ENCODE peak calls at places on chromosomes 16 and 17, in four cellular contexts. R is uterus, Y is psoas muscle, T is heart left ventricle. W is an unnamed sample.

GRCh38 chr17:35460354-35460851 is 11.8 kb upstream of the SLFN13 start:
- DNase-seq in T (peak), Y (peak), R (peak), W (peak)

GRCh38 chr16:9836118-9836736 is 346.0 kb downstream of the GRIN2A start:
- DNase-seq in R (no peak), Y (no peak), T (no peak), W (no peak)

GRCh38 chr17:76700627-76701470 is 9.9 kb downstream of the MXRA7 start:
- DNase-seq in T (peak), Y (peak), R (peak), W (peak)

GRCh38 chr16:12628526-12628925 is 175.2 kb downstream of the CPPED1 start:
- DNase-seq in T (no peak), Y (no peak), R (no peak), W (no peak)

GRCh38 chr17:45433136-45433535 is 466 bp upstream of the ARHGAP27 start:
- DNase-seq in T (no peak), Y (no peak), R (no peak), W (no peak)

GRCh38 chr17:1018547-1018946 is 21.6 kb downstream of the TIMM22 start:
- DNase-seq in T (no peak), Y (no peak), R (no peak), W (no peak)

GRCh38 chr16:17476414-17477259 is 5.9 kb upstream of the XYLT1 start:
- DNase-seq in R (no peak), Y (peak), T (no peak), W (peak)

GRCh38 chr17:67082110-67082509 is 37.8 kb downstream of the CACNG1 start:
- DNase-seq in T (no peak), Y (no peak), R (no peak), W (no peak)

GRCh38 chr16:15907863-15908478 is 19.6 kb upstream of the CEP20 start:
- DNase-seq in R (no peak), Y (no peak), T (no peak), W (no peak)

DNA sequence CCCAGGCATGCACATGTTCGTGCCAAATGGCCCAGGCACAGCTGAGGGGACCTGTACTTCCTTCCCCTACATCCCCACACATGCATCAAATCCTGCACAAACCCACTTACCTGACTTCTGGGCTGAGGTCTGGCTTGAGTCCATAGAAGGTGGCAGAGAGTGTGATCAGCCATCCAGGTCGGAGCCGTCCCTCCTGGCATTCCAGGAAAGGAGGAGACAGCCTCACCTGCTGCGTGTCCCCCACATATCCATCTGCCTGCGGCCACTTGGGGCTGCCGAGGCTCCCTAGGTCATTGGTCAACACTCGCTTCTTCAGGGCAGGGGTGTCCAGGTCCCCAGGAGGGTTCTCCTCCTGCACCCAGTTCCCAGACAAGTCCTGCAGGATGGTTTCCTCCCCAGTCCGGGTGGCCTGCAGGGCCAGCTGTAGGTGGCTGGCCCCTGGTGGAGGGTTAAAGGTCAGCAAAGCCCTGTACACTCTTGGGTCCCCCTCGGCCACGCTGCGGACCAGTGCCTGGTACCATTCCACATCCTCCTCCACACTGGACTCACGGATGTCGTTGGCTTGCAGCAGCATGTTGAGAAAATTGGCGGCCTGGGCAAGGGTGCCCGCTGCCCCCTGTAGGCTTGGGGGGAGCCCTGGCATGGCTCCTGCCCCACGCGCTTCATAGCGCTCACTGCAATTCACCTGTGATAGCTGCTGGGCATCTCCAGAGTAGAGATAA is 709 bp downstream of the GPR179 start:
- DNase-seq in T (no peak), R (no peak), Y (no peak), W (no peak)
- TF ChIP-seq CTCF in T (no peak), R (no peak), Y (no peak), W (no peak)

GRCh38 chr16:46632778-46633733 is 11.9 kb upstream of the SHCBP1 start:
- DNase-seq in Y (no peak), R (no peak), T (no peak), W (no peak)
- TF ChIP-seq CTCF in Y (no peak), R (no peak), T (no peak), W (no peak)

GRCh38 chr17:29194669-29195068 is 14.5 kb upstream of the MYO18A start:
- DNase-seq in Y (no peak), T (no peak), R (no peak), W (no peak)

GRCh38 chr17:29195465-29196081 is 15.4 kb upstream of the MYO18A start:
- DNase-seq in T (no peak), R (no peak), Y (no peak), W (no peak)

GRCh38 chr17:29193146-29193545 is 12.9 kb upstream of the MYO18A start:
- DNase-seq in Y (no peak), T (no peak), R (no peak), W (no peak)

GRCh38 chr17:29197516-29198272 is 17.5 kb upstream of the MYO18A start:
- DNase-seq in R (no peak), T (no peak), Y (no peak), W (no peak)

GRCh38 chr17:29196784-29197515 is 16.8 kb upstream of the MYO18A start:
- DNase-seq in T (no peak), R (no peak), Y (no peak), W (no peak)
- TF ChIP-seq CTCF in T (no peak), R (no peak), Y (no peak), W (no peak)

DNA sequence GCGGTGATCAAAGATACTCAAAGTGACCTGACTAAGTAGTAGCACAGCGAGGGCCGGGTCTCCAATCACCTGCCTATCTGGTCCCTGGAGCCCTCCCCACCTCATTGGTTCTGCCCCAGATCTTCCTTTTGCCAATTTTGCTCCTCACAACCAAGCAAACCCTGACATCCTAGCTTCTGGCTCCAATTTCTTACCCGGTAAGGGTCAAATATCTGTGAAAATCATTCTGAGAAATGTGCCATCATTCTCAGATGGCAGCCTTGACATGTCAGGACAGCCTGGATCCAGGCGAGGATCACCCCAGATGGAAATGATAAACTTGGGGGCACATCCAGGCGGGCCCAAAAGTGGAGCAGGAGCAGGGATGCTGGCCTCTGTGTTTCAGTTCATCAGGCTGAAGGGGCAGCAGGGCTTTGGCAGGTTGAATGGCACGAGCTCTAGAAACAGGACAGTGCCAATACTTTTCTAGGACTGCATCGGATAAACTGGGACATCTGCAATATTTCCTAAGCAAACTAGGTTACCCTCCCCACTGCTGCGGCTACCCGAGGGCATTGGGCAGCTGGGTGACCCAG is 83.9 kb downstream of the SHISA6 start:
- DNase-seq in Y (no peak), R (no peak), T (no peak), W (no peak)
- TF ChIP-seq CTCF in Y (no peak), R (no peak), T (no peak), W (no peak)

GRCh38 chr16:87463722-87464690 is 28.8 kb downstream of the ZCCHC14 start:
- DNase-seq in Y (no peak), R (no peak), T (peak), W (no peak)

GRCh38 chr16:87459833-87460232 is 33.0 kb downstream of the ZCCHC14 start:
- DNase-seq in R (no peak), Y (no peak), T (no peak), W (no peak)

GRCh38 chr16:87459027-87459426 is 33.8 kb downstream of the ZCCHC14 start:
- DNase-seq in Y (no peak), R (no peak), T (no peak), W (no peak)

GRCh38 chr16:87460936-87461335 is 31.9 kb downstream of the ZCCHC14 start:
- DNase-seq in Y (no peak), T (no peak), R (no peak), W (no peak)

DNA sequence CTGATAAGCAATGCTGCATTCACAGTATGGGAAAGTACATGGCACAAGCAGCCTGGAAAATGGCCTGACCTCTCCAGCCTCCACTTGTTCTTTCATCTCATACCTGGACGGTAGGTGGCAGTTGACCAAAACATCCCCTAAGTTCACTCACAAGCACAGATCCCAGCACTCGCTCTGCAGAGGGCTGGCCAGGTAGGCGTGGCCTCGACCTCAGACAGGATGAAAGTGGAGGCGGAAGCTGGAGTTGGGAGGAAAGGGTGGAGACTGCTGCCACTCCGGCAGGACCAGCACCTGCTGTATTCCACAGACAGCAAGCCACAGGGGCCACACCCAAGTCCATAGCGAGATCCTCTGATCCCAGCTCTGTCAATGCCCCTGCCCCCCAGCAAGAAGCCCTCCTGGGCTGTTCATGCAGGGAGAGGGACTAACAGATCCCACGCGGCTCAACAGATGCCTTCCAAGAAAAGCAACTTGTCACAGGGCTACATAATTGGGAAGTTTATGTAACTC is 31.3 kb downstream of the ZCCHC14 start:
- DNase-seq in R (peak), Y (peak), T (peak), W (peak)
- TF ChIP-seq CTCF in R (no peak), Y (peak), T (peak), W (peak)

GRCh38 chr16:54815177-54815576 is 115.5 kb upstream of the IRX5 start:
- DNase-seq in R (no peak), T (peak), Y (no peak), W (no peak)

GRCh38 chr16:54808890-54809289 is 121.8 kb upstream of the IRX5 start:
- DNase-seq in Y (no peak), R (no peak), T (no peak), W (no peak)

GRCh38 chr16:54813778-54814177 is 116.9 kb upstream of the IRX5 start:
- DNase-seq in T (no peak), R (no peak), Y (no peak), W (no peak)

GRCh38 chr16:54816471-54816870 is 114.2 kb upstream of the IRX5 start:
- DNase-seq in Y (no peak), T (no peak), R (no peak), W (no peak)

GRCh38 chr16:54812229-54812628 is 118.4 kb upstream of the IRX5 start:
- DNase-seq in R (no peak), Y (no peak), T (no peak), W (no peak)
- TF ChIP-seq CTCF in R (no peak), Y (no peak), T (peak), W (no peak)

W was measured in glutamatergic neuron.